ENCODE peak calls at places on chromosomes 13 and 19, in ten cellular contexts. One of them, this sample, is unnamed.

GRCh38 chr13:61880576-61881283 is 465.1 kb upstream of the PCDH20 start:
- DNase-seq in head of caudate nucleus: peak; percentile 23
- DNase-seq in lower lobe of right lung: no peak
- DNase-seq in SIG-M5: no peak
- DNase-seq in activated CD4-positive, alpha-beta T cell treated with anti-CD3 and anti-CD28 coated beads, Interleukin-2, amount 50 U/mL, for 48 hours: peak; percentile 4
- DNase-seq in cardiac fibroblast: peak; percentile 13
- DNase-seq in cardiac muscle cell: peak; percentile 66
- DNase-seq in ACHN: peak; percentile 14
- DNase-seq in NCI-H1417: peak; percentile 56
- DNase-seq in psoas muscle: no peak
- DNase-seq in this sample: peak; percentile 7

GRCh38 chr19:47247308-47247990 is 8.9 kb upstream of the CCDC9 start:
- DNase-seq in ACHN: peak; percentile 69
- DNase-seq in head of caudate nucleus: peak; percentile 80
- DNase-seq in cardiac muscle cell: peak; percentile 77
- DNase-seq in NCI-H1417: peak; percentile 39
- DNase-seq in cardiac fibroblast: peak; percentile 86
- DNase-seq in activated CD4-positive, alpha-beta T cell treated with anti-CD3 and anti-CD28 coated beads, Interleukin-2, amount 50 U/mL, for 48 hours: peak; percentile 88
- DNase-seq in lower lobe of right lung: peak; percentile 87
- DNase-seq in SIG-M5: no peak
- DNase-seq in psoas muscle: peak; percentile 86
- DNase-seq in this sample: peak; percentile 65

GRCh38 chr13:49935171-49936084 is 712 bp downstream of the SPRYD7 start:
- DNase-seq in ACHN: peak; percentile 67
- DNase-seq in cardiac fibroblast: peak; percentile 80
- DNase-seq in head of caudate nucleus: peak; percentile 56
- DNase-seq in NCI-H1417: peak; percentile 78
- DNase-seq in SIG-M5: no peak
- DNase-seq in activated CD4-positive, alpha-beta T cell treated with anti-CD3 and anti-CD28 coated beads, Interleukin-2, amount 50 U/mL, for 48 hours: peak; percentile 63
- DNase-seq in psoas muscle: peak; percentile 57
- DNase-seq in cardiac muscle cell: no peak
- DNase-seq in lower lobe of right lung: peak; percentile 70
- DNase-seq in this sample: peak; percentile 60

GRCh38 chr19:11196406-11197287 is 698 bp downstream of the KANK2 start:
- DNase-seq in cardiac fibroblast: peak; percentile 36
- DNase-seq in lower lobe of right lung: no peak
- DNase-seq in cardiac muscle cell: peak; percentile 53
- DNase-seq in SIG-M5: no peak
- DNase-seq in head of caudate nucleus: no peak
- DNase-seq in ACHN: peak; percentile 25
- DNase-seq in psoas muscle: peak; percentile 55
- DNase-seq in activated CD4-positive, alpha-beta T cell treated with anti-CD3 and anti-CD28 coated beads, Interleukin-2, amount 50 U/mL, for 48 hours: no peak
- DNase-seq in NCI-H1417: peak; percentile 62
- DNase-seq in this sample: no peak

GRCh38 chr19:30374791-30375650 is 2.8 kb downstream of the ZNF536 start:
- DNase-seq in cardiac muscle cell: peak; percentile 12
- DNase-seq in head of caudate nucleus: peak; percentile 31
- DNase-seq in cardiac fibroblast: no peak
- DNase-seq in lower lobe of right lung: no peak
- DNase-seq in psoas muscle: no peak
- DNase-seq in ACHN: no peak
- DNase-seq in SIG-M5: no peak
- DNase-seq in NCI-H1417: no peak
- DNase-seq in activated CD4-positive, alpha-beta T cell treated with anti-CD3 and anti-CD28 coated beads, Interleukin-2, amount 50 U/mL, for 48 hours: no peak
- DNase-seq in this sample: no peak

GRCh38 chr19:17076539-17076919 is 952 bp downstream of the MYO9B start:
- DNase-seq in cardiac muscle cell: no peak
- DNase-seq in ACHN: no peak
- DNase-seq in head of caudate nucleus: no peak
- DNase-seq in activated CD4-positive, alpha-beta T cell treated with anti-CD3 and anti-CD28 coated beads, Interleukin-2, amount 50 U/mL, for 48 hours: peak; percentile 44
- DNase-seq in lower lobe of right lung: no peak
- DNase-seq in NCI-H1417: no peak
- DNase-seq in psoas muscle: no peak
- DNase-seq in SIG-M5: no peak
- DNase-seq in cardiac fibroblast: no peak
- DNase-seq in this sample: no peak

GRCh38 chr13:30454991-30455390 is 10.7 kb downstream of the HMGB1 start:
- DNase-seq in lower lobe of right lung: no peak
- DNase-seq in activated CD4-positive, alpha-beta T cell treated with anti-CD3 and anti-CD28 coated beads, Interleukin-2, amount 50 U/mL, for 48 hours: no peak
- DNase-seq in psoas muscle: no peak
- DNase-seq in ACHN: no peak
- DNase-seq in cardiac fibroblast: no peak
- DNase-seq in cardiac muscle cell: no peak
- DNase-seq in SIG-M5: no peak
- DNase-seq in head of caudate nucleus: no peak
- DNase-seq in NCI-H1417: no peak
- DNase-seq in this sample: no peak

GRCh38 chr13:66689628-66690027 is 540.5 kb downstream of the PCDH9 start:
- DNase-seq in ACHN: peak; percentile 33
- DNase-seq in cardiac muscle cell: no peak
- DNase-seq in psoas muscle: no peak
- DNase-seq in SIG-M5: no peak
- DNase-seq in head of caudate nucleus: peak; percentile 16
- DNase-seq in lower lobe of right lung: no peak
- DNase-seq in activated CD4-positive, alpha-beta T cell treated with anti-CD3 and anti-CD28 coated beads, Interleukin-2, amount 50 U/mL, for 48 hours: no peak
- DNase-seq in NCI-H1417: peak; percentile 79
- DNase-seq in cardiac fibroblast: peak; percentile 58
- DNase-seq in this sample: no peak

GRCh38 chr19:14603990-14604387 is 21.1 kb downstream of the CLEC17A start:
- DNase-seq in cardiac fibroblast: no peak
- DNase-seq in ACHN: no peak
- DNase-seq in psoas muscle: no peak
- DNase-seq in activated CD4-positive, alpha-beta T cell treated with anti-CD3 and anti-CD28 coated beads, Interleukin-2, amount 50 U/mL, for 48 hours: no peak
- DNase-seq in cardiac muscle cell: no peak
- DNase-seq in SIG-M5: no peak
- DNase-seq in head of caudate nucleus: no peak
- DNase-seq in NCI-H1417: no peak
- DNase-seq in lower lobe of right lung: no peak
- DNase-seq in this sample: no peak

GRCh38 chr19:48181505-48181904 is 11.0 kb downstream of the ZSWIM9 start:
- DNase-seq in cardiac fibroblast: no peak
- DNase-seq in cardiac muscle cell: no peak
- DNase-seq in activated CD4-positive, alpha-beta T cell treated with anti-CD3 and anti-CD28 coated beads, Interleukin-2, amount 50 U/mL, for 48 hours: no peak
- DNase-seq in head of caudate nucleus: no peak
- DNase-seq in lower lobe of right lung: no peak
- DNase-seq in psoas muscle: no peak
- DNase-seq in SIG-M5: no peak
- DNase-seq in ACHN: no peak
- DNase-seq in NCI-H1417: no peak
- DNase-seq in this sample: no peak

GRCh38 chr19:49213791-49214190 is 56.2 kb downstream of the TRPM4 start:
- DNase-seq in NCI-H1417: no peak
- DNase-seq in psoas muscle: no peak
- DNase-seq in head of caudate nucleus: peak; percentile 30
- DNase-seq in SIG-M5: no peak
- DNase-seq in cardiac muscle cell: no peak
- DNase-seq in lower lobe of right lung: no peak
- DNase-seq in ACHN: no peak
- DNase-seq in activated CD4-positive, alpha-beta T cell treated with anti-CD3 and anti-CD28 coated beads, Interleukin-2, amount 50 U/mL, for 48 hours: no peak
- DNase-seq in cardiac fibroblast: no peak
- DNase-seq in this sample: no peak